ENCODE peak calls at places on chromosomes 3 and 15, in nine cellular contexts. E, Q, L, T, Z, K, Y, R and U are unnamed samples.

GRCh38 chr15:38576837-38577236 is 12.2 kb upstream of the RASGRP1 start:
- DNase-seq in E (no peak), Q (no peak), L (no peak), T (no peak), Z (no peak), K (no peak), Y (no peak), R (no peak), U (no peak)

GRCh38 chr3:170689218-170689874 is 103.5 kb upstream of the SLC7A14 start:
- DNase-seq in E (no peak), Q (peak; percentile 94), L (peak; percentile 87), T (no peak), Z (peak; percentile 92), K (peak; percentile 94), Y (no peak), R (no peak), U (peak; percentile 95)

GRCh38 chr3:136817448-136817847 is 1.5 kb upstream of the SLC35G2 start:
- DNase-seq in E (no peak), Q (no peak), L (no peak), T (no peak), Z (peak; percentile 32), K (peak; percentile 21), Y (no peak), R (no peak), U (peak; percentile 61)

GRCh38 chr15:52651868-52652267 is 27.3 kb downstream of the ATOSA start:
- DNase-seq in E (peak; percentile 10), Q (peak; percentile 87), L (peak; percentile 66), T (peak; percentile 96), Z (no peak), K (peak; percentile 90), Y (no peak), R (peak; percentile 62), U (peak; percentile 88)

GRCh38 chr3:98644168-98644567 is 50.8 kb upstream of the CPOX start:
- DNase-seq in E (no peak), Q (no peak), L (no peak), T (no peak), Z (no peak), K (no peak), Y (no peak), R (no peak), U (no peak)

GRCh38 chr15:74377831-74378766 is 10.7 kb upstream of the CYP11A1 start:
- DNase-seq in E (no peak), Q (no peak), L (no peak), T (no peak), Z (no peak), K (no peak), Y (no peak), R (no peak), U (no peak)

GRCh38 chr3:186219211-186219638 is 110.3 kb upstream of the ETV5 start:
- DNase-seq in E (no peak), Q (no peak), L (no peak), T (no peak), Z (no peak), K (no peak), Y (no peak), R (no peak), U (no peak)

GRCh38 chr3:7382293-7383033 is 521.5 kb downstream of the GRM7 start:
- DNase-seq in E (no peak), Q (no peak), L (no peak), T (peak; percentile 37), Z (no peak), K (peak; percentile 0), Y (no peak), R (no peak), U (no peak)

GRCh38 chr3:11699083-11699427 is 55.3 kb upstream of the VGLL4 start:
- DNase-seq in E (no peak), Q (peak; percentile 68), L (no peak), T (no peak), Z (peak; percentile 65), K (peak; percentile 85), Y (no peak), R (no peak), U (no peak)

GRCh38 chr3:175518459-175518858 is 659.3 kb downstream of the NAALADL2 start:
- DNase-seq in E (no peak), Q (no peak), L (no peak), T (no peak), Z (no peak), K (no peak), Y (no peak), R (no peak), U (no peak)

GRCh38 chr3:66483006-66483928 is 17.6 kb downstream of the LRIG1 start:
- DNase-seq in E (no peak), Q (peak; percentile 71), L (peak; percentile 64), T (no peak), Z (no peak), K (peak; percentile 82), Y (no peak), R (peak; percentile 52), U (peak; percentile 58)

GRCh38 chr3:169759256-169759655 is 5.6 kb downstream of the TERC start:
- DNase-seq in E (no peak), Q (no peak), L (no peak), T (no peak), Z (peak; percentile 37), K (no peak), Y (no peak), R (no peak), U (no peak)